ENCODE peak calls at places on chromosome 2, in nine cellular contexts. X is ovary, P is body of pancreas, B is choroid plexus epithelial cell, D is GM23338, K is endothelial cell of umbilical vein, R is hepatocyte, M is GM06990, E is bronchial epithelial cell. I is an unnamed sample.

GRCh38 chr2:24253303-24253919 is 78.6 kb downstream of the FAM228A start:
- DNase-seq in K (no peak), X (no peak), P (no peak), R (no peak), E (peak), M (no peak), D (peak), B (peak), I (no peak)

GRCh38 chr2:127404466-127405251 is 13.6 kb upstream of the PROC start:
- DNase-seq in R (no peak), B (no peak), P (no peak), K (peak), M (no peak), E (no peak), D (no peak), X (no peak), I (no peak)

GRCh38 chr2:153543639-153544071 is 65.1 kb upstream of the RPRM start:
- DNase-seq in B (no peak), R (no peak), P (no peak), X (no peak), K (no peak), E (peak), M (no peak), D (peak), I (peak)

GRCh38 chr2:233817995-233818638 is 36.2 kb downstream of the HJURP start:
- DNase-seq in D (no peak), B (no peak), E (no peak), R (no peak), P (peak), X (no peak), M (no peak), K (no peak), I (no peak)

GRCh38 chr2:162196611-162197010 is 44.6 kb upstream of the GCG start:
- DNase-seq in R (no peak), B (peak), D (no peak), P (no peak), X (no peak), K (no peak), M (no peak), E (peak), I (no peak)

GRCh38 chr2:98114643-98115355 is 27.8 kb downstream of the VWA3B start:
- DNase-seq in M (no peak), R (no peak), X (no peak), P (no peak), B (no peak), K (no peak), E (no peak), D (no peak), I (no peak)

GRCh38 chr2:127621981-127622431 is 23.9 kb upstream of the GPR17 start:
- DNase-seq in E (no peak), K (no peak), X (no peak), D (no peak), P (peak), B (no peak), R (no peak), M (no peak), I (no peak)

GRCh38 chr2:151669585-151670081 is 64.6 kb downstream of the NEB start:
- DNase-seq in D (peak), B (no peak), M (no peak), K (no peak), P (no peak), E (peak), X (no peak), R (no peak), I (no peak)

GRCh38 chr2:56681659-56682396 is 498.0 kb downstream of the CCDC85A start:
- DNase-seq in M (no peak), P (no peak), E (no peak), B (peak), R (no peak), X (no peak), D (no peak), K (peak), I (no peak)

GRCh38 chr2:30511122-30512083 is 64.4 kb downstream of the LCLAT1 start:
- DNase-seq in K (no peak), R (peak), E (peak), M (no peak), P (no peak), D (peak), X (peak), B (peak), I (no peak)

GRCh38 chr2:1060987-1061386 is 110.3 kb downstream of the SNTG2 start:
- DNase-seq in M (no peak), R (no peak), E (no peak), P (no peak), B (no peak), K (no peak), D (no peak), X (no peak), I (no peak)

GRCh38 chr2:138814123-138814883 is 34.1 kb upstream of the NXPH2 start:
- DNase-seq in D (peak), X (no peak), B (peak), M (no peak), R (no peak), P (no peak), K (no peak), E (peak), I (peak)

GRCh38 chr2:18368008-18368407 is 192.4 kb downstream of the RDH14 start:
- DNase-seq in E (peak), K (no peak), P (no peak), X (no peak), B (no peak), R (no peak), M (no peak), D (no peak), I (no peak)

GRCh38 chr2:68766378-68766845 is 31.8 kb downstream of the ARHGAP25 start:
- DNase-seq in K (peak), B (peak), E (peak), D (no peak), X (no peak), M (no peak), R (peak), P (peak), I (peak)

GRCh38 chr2:175855794-175856453 is 146.1 kb downstream of the LNPK start:
- DNase-seq in P (no peak), B (no peak), R (no peak), E (peak), D (no peak), M (no peak), K (no peak), X (no peak), I (no peak)

GRCh38 chr2:189299974-189300373 is 120.4 kb upstream of the COL5A2 start:
- DNase-seq in K (no peak), D (no peak), X (no peak), R (no peak), B (no peak), E (no peak), P (no peak), M (no peak), I (no peak)

DNA sequence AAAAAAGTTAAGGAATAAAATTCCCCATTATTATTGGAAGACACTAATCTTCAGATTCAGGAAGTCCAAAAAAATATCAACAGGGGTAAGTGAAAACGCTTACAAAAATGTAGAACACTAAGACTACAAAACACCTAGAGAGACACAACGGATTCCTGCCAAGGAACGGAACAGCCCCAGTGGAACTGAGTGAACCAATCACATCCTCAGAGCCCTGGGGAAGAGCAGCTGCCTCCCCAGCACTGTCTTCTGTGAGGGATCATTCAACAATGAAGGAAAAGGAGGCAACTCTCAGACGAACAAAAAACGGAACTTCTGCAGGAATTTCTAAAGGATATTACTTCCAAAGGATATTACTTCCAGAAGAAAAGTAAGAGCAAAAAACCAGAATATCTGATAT is 82.0 kb downstream of the HDAC4 start:
- DNase-seq in P (no peak), M (no peak), E (no peak), K (no peak), X (no peak), D (no peak), R (no peak), B (peak), I (no peak)
- H3K4me3 ChIP-seq in P (no peak), M (no peak), E (no peak), K (no peak), X (no peak), D (no peak), R (no peak), B (peak), I (no peak)

GRCh38 chr2:46550686-46551404 is 71.5 kb downstream of the TMEM247 start:
- DNase-seq in D (no peak), E (no peak), M (no peak), X (no peak), B (no peak), P (no peak), R (no peak), K (no peak), I (no peak)

GRCh38 chr2:46547223-46548102 is 68.1 kb downstream of the TMEM247 start:
- DNase-seq in X (no peak), B (no peak), K (no peak), D (no peak), M (no peak), R (no peak), E (no peak), P (no peak), I (no peak)

GRCh38 chr2:46548103-46548486 is 68.7 kb downstream of the TMEM247 start:
- DNase-seq in E (no peak), K (no peak), R (no peak), P (no peak), B (no peak), X (no peak), M (no peak), D (no peak), I (no peak)

GRCh38 chr2:46548521-46549144 is 69.3 kb downstream of the TMEM247 start:
- DNase-seq in P (no peak), D (no peak), E (no peak), X (no peak), R (no peak), M (no peak), B (no peak), K (no peak), I (no peak)

DNA sequence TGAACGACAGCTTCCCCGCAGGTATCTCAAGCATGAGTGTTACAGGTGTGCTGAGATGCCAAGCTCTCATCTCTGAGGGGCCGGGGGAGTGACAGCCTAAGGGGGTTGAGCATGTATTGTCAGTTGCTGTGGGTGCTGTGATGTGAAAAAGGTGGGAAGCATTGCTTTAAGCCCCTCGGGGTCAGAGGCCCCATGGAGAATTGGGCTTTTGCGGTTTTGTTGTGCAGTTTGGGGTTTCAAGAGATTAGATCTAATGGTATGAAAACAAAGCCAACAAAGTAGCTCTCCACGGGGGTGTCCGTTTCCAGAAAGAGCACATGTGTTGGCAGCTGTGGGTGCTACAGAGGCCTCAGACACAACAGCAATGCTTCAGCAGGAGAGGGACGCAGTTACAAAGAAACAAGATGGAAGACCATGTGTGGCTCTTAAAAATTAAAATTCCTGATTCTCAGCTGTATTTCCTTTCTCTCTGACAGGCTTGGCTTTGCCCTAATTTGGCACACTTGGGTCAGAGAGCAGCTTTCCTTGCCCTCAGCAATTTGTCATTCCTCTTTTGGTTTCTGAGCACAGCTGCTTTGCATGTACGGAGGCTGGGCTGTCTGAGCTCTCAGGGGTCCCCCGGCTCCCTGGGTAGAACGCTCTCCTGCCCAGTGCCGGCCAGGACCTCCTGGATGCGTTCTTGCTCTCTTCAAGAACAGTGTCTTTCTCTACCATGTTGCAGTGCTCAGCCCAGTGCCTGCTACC is 70.0 kb downstream of the TMEM247 start:
- DNase-seq in B (no peak), K (no peak), R (no peak), P (no peak), E (no peak), X (no peak), M (no peak), D (no peak), I (no peak)
- H3K4me3 ChIP-seq in B (no peak), K (no peak), R (no peak), P (no peak), E (no peak), X (no peak), M (peak), D (no peak), I (no peak)

GRCh38 chr2:199850718-199851498 is at the start of gene FTCDNL1:
- DNase-seq in E (peak), R (peak), B (peak), X (peak), P (peak), M (peak), K (peak), D (peak), I (peak)

GRCh38 chr2:199851499-199851816 is 466 bp upstream of the FTCDNL1 start:
- DNase-seq in E (no peak), B (no peak), X (no peak), M (no peak), D (no peak), R (no peak), K (no peak), P (no peak), I (no peak)

GRCh38 chr2:199848323-199848722 is 2.7 kb downstream of the FTCDNL1 start:
- DNase-seq in P (no peak), D (no peak), M (no peak), K (no peak), R (no peak), E (no peak), X (no peak), B (no peak), I (no peak)

GRCh38 chr2:199851886-199852285 is 894 bp upstream of the FTCDNL1 start:
- DNase-seq in E (no peak), M (no peak), X (no peak), B (no peak), D (no peak), K (no peak), R (no peak), P (no peak), I (no peak)

GRCh38 chr2:199850250-199850717 is 708 bp downstream of the FTCDNL1 start:
- DNase-seq in D (no peak), M (no peak), X (no peak), B (no peak), E (no peak), R (no peak), K (no peak), P (no peak), I (no peak)
- H3K4me3 ChIP-seq in D (peak), M (peak), X (peak), B (peak), E (peak), R (peak), K (peak), P (peak), I (peak)

GRCh38 chr2:236673126-236673822 is 103.6 kb downstream of the ACKR3 start:
- DNase-seq in R (no peak), D (no peak), E (no peak), M (no peak), B (no peak), K (peak), P (no peak), X (no peak), I (no peak)
- H3K4me3 ChIP-seq in R (no peak), D (no peak), E (no peak), M (no peak), B (no peak), K (no peak), P (no peak), X (no peak), I (no peak)